ENCODE peak calls at places on chromosome 22, in four cellular contexts. W is cardiac muscle cell; I is CD8-positive, alpha-beta T cell; B is neural progenitor cell. E is an unnamed sample. For H3K4me1 and H3K27me3, the result is how much of the 10 kb centered on the place peaks cover.

GRCh38 chr22:45310331-45311032 is 748 bp downstream of the FAM118A start:
- DNase-seq in B (peak), I (no peak), W (no peak), E (peak)

GRCh38 chr22:36330655-36331305 is 57.0 kb downstream of the MYH9 start:
- DNase-seq in I (no peak), B (no peak), W (no peak), E (no peak)

GRCh38 chr22:50302041-50302541 is 5.4 kb downstream of the PLXNB2 start:
- DNase-seq in I (no peak), W (no peak), B (no peak), E (no peak)

GRCh38 chr22:48894804-48895250 is 932.8 kb downstream of the BRD1 start:
- DNase-seq in I (peak), W (no peak), B (no peak), E (no peak)

GRCh38 chr22:19855504-19856409 is 1.1 kb upstream of the GNB1L start:
- DNase-seq in B (no peak), W (no peak), I (peak), E (peak)

GRCh38 chr22:25627271-25627848 is 62.9 kb downstream of the GRK3 start:
- DNase-seq in I (no peak), W (no peak), B (no peak), E (no peak)

GRCh38 chr22:25092119-25092518 is 107.5 kb upstream of the CRYBB3 start:
- DNase-seq in W (no peak), B (no peak), I (no peak), E (no peak)

GRCh38 chr22:36280379-36280778 is 27.4 kb downstream of the APOL1 start:
- DNase-seq in W (no peak), B (no peak), I (no peak), E (no peak)

GRCh38 chr22:46984751-46985506 is 222.5 kb downstream of the TBC1D22A start:
- DNase-seq in B (no peak), I (no peak), W (no peak), E (no peak)

GRCh38 chr22:45885171-45885840 is 91.7 kb downstream of the WNT7B start:
- DNase-seq in I (no peak), B (no peak), W (no peak), E (no peak)

GRCh38 chr22:18968011-18968749 is 32.1 kb upstream of the PRODH start:
- DNase-seq in W (peak), I (no peak), B (peak), E (no peak)

GRCh38 chr22:28942801-28943500 is 59.6 kb downstream of the ZNRF3 start:
- DNase-seq in W (peak), B (peak), I (no peak), E (no peak)

GRCh38 chr22:46884365-46884764 is 121.9 kb downstream of the TBC1D22A start:
- DNase-seq in B (peak), I (no peak), W (no peak), E (no peak)

GRCh38 chr22:41928416-41929157 is 2.0 kb upstream of the TNFRSF13C start:
- DNase-seq in W (no peak), I (no peak), B (no peak), E (no peak)

GRCh38 chr22:24595228-24595627 is 2.4 kb upstream of the LRRC75B start:
- DNase-seq in I (no peak), W (no peak), B (no peak), E (no peak)

GRCh38 chr22:37623075-37624016 is 14.7 kb downstream of the GGA1 start:
- DNase-seq in I (peak), B (peak), W (peak), E (peak)

GRCh38 chr22:23837911-23838685 is 708 bp downstream of the DERL3 start:
- DNase-seq in W (no peak), B (peak), I (no peak), E (no peak)

GRCh38 chr22:46542011-46542985 is 4.9 kb upstream of the CELSR1 start:
- DNase-seq in I (peak), W (peak), B (peak), E (peak)

GRCh38 chr22:40473703-40474102 is 103.3 kb downstream of the SGSM3 start:
- DNase-seq in W (no peak), B (no peak), I (no peak), E (no peak)

GRCh38 chr22:31446767-31447166 is 42.9 kb downstream of the EIF4ENIF1 start:
- DNase-seq in I (no peak), B (no peak), W (no peak), E (no peak)

GRCh38 chr22:49503321-49503720 is 324.4 kb downstream of the BRD1 start:
- DNase-seq in I (no peak), B (no peak), W (no peak), E (no peak)

GRCh38 chr22:39294571-39295468 is 24.6 kb downstream of the RPL3 start:
- DNase-seq in B (no peak), W (no peak), I (no peak), E (no peak)
- H3K4me1 ChIP-seq in B (under half), W (under half), I (under half), E (under half)

GRCh38 chr22:43892183-43892894 is 526 bp upstream of the PNPLA5 start:
- DNase-seq in I (no peak), B (no peak), W (no peak), E (no peak)

GRCh38 chr22:43891360-43892182 is at the start of gene PNPLA5:
- DNase-seq in W (no peak), B (peak), I (no peak), E (no peak)

GRCh38 chr22:43894122-43894521 is 2.3 kb upstream of the PNPLA5 start:
- DNase-seq in I (no peak), B (no peak), W (no peak), E (no peak)

GRCh38 chr22:43890901-43891331 is 897 bp downstream of the PNPLA5 start:
- DNase-seq in I (no peak), W (no peak), B (no peak), E (no peak)

GRCh38 chr22:43893266-43893665 is 1.5 kb upstream of the PNPLA5 start:
- DNase-seq in B (no peak), W (no peak), I (no peak), E (no peak)
- H3K27me3 ChIP-seq in B (half or more), W (under half), I (under half), E (under half)

GRCh38 chr22:44146088-44146861 is 34.5 kb upstream of the PARVG start:
- DNase-seq in W (no peak), B (peak), I (no peak), E (no peak)
- H3K4me1 ChIP-seq in W (under half), B (half or more), I (under half), E (under half)

DNA sequence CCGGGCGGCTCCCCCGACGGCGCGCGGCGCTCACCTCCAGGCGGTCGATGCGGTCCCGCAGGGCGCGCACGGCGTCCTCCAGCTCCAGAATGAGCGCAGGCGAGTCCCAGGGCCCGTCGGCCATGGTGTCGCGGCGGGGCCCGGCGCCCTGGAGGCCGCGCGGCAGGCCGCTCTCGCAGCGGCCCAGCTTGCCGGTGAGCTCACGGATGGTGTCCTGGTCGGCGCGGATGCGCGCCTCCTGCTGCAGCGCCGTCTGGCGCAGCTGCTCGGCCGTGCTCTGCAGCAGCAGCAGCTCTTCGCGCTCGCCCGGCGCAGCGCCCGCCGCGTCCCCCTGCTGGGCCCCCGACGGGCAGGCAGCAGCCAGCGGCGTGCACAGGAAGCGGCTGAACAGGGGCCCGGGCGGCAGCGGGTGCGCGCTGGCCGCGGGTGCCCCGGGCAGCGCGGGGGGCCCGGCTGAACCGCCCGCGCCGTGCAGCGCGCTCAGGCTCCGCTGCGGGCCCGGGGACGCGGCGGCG is 570 bp downstream of the NPTXR start:
- DNase-seq in I (peak), B (peak), W (peak), E (peak)
- H3K27me3 ChIP-seq in I (under half), B (half or more), W (under half), E (under half)

DNA sequence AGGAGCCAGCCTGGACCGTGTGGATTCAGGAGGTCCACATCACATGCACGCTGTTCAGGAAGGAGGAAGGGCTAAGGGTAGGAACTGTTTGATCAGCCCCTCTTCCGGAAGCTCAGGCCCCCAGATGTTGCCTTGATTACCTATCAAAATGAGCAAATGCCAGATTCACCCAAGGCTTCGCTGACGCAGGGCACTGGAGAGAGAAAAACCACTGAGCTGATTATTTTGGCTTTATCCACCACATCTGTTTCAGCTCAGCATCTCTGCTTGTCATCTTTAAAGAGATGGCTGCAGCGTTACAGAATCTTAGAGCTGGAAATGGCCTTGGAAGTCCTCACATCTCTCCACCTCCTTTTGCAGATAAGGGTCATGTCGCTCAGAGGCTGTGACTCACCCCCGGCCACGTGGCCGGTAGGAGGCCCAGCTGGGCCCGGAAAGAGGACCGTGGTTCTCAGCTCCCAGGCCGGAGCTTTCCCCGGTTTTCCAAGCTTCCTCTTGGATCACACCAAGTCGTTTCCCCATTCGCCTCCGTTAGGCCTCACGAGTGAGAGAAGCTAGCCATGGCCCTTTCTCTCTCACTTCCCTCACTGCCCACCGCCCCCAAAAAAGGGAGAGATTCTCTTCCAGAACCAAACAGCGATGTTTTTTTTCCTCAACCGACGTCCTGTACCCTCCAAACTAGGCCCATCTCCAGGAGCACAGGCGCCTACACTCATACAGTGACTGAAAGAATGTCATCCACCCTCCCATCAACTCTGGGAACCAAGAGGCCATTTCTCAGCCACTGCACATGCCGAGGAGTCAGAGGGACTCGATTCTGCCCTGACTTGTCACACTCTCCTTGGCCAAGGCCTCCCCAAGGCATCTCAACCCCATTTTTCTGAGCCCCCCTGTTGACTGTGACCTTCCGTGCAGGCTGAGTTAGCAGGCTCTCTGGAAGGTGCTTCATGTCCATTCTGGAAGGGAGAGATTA is 37.6 kb downstream of the LIF start:
- DNase-seq in I (no peak), W (no peak), B (no peak), E (no peak)
- H3K4me1 ChIP-seq in I (under half), W (under half), B (under half), E (under half)

DNA sequence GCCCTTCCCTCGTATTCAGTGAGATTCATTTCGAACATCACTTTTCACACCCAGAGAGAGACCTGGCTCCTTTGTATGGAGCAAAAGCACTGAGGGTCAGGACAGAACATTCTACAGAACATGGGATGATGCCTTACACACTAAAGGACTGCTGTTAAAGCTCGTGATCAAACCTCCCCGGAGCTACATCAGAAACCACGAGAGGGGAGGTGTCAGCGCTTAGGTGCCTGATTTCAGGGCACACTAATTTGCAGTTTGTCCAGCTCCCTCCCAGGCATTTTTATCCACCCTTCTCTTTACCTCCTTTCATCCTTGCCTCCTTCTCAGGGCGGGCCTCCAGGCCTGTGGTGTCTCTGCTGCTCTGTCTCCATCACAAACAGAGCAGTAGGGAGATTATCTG is 127.5 kb downstream of the VPREB1 start:
- DNase-seq in W (no peak), B (no peak), I (no peak), E (no peak)
- H3K27me3 ChIP-seq in W (under half), B (half or more), I (under half), E (under half)

DNA sequence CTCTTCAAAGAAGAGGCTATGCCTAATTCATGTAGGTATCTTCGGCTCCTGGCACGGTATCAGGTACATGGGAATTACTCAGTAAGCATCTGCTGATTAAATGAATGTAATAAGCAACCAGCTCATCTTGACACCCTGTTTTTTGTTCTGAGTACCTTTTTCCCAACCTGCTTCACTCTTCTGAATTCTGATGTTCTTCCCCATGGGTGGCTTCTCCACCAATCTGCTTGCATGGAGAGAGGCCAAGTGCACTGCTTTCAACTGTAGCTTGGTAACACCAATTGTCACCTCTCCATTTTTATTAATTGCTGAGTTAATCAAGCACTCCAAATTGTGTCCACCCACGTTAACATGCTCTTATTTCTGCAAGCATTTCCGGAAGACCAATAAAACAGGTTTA is 40.5 kb downstream of the LARGE1 start:
- DNase-seq in I (no peak), B (no peak), W (no peak), E (no peak)
- H3K4me1 ChIP-seq in I (under half), B (under half), W (under half), E (under half)

DNA sequence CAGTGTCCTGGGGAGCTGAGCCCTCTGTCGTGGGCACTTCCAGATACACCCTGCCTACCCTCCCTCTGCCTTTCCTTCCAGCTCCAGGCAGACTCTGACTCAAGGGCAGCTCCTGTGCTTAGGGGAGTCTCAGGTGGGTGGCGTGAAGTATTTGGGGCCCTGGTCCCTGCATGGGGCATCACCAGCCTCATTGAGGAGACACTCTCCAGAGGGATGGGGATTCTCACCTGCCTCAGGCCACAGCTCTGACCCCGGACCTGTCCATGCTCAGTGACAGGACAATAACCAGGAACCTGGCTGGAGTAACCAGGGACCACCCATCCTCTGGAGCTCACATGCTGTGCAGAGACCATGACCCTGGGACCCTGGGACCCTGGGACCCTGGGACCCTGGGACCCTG is 41.2 kb downstream of the GGTLC2 start:
- DNase-seq in B (no peak), W (no peak), I (no peak), E (no peak)
- H3K27me3 ChIP-seq in B (half or more), W (under half), I (under half), E (under half)

GRCh38 chr22:27041745-27042144 is 384.4 kb downstream of the MIAT start:
- DNase-seq in B (no peak), W (peak), I (no peak), E (no peak)
- H3K4me1 ChIP-seq in B (under half), W (under half), I (under half), E (under half)